ENCODE peak calls at places on chromosomes 5 and 9, in six cellular contexts. M, N, T, X, P and V are unnamed samples.

GRCh38 chr5:126680215-126680817 is 79.6 kb downstream of the PHAX start:
- DNase-seq in M (peak), T (no peak), P (peak), X (no peak), N (no peak), V (peak)

GRCh38 chr5:138352722-138353549 is 451 bp downstream of the KDM3B start:
- DNase-seq in T (no peak), P (peak), N (peak), M (peak), X (peak), V (peak)

GRCh38 chr9:7467186-7467585 is 332.4 kb downstream of the DMAC1 start:
- DNase-seq in T (no peak), N (no peak), X (no peak), P (no peak), M (no peak), V (no peak)

GRCh38 chr9:68771376-68771775 is 66.3 kb downstream of the PIP5K1B start:
- DNase-seq in X (no peak), N (no peak), P (no peak), M (no peak), T (no peak), V (no peak)

GRCh38 chr5:80010754-80011392 is 19.8 kb upstream of the MTX3 start:
- DNase-seq in N (no peak), P (no peak), X (no peak), M (no peak), T (no peak), V (no peak)

GRCh38 chr5:10434392-10434791 is 7.3 kb upstream of the ROPN1L start:
- DNase-seq in T (no peak), M (peak), N (no peak), X (no peak), P (no peak), V (no peak)

GRCh38 chr5:168177831-168178450 is 113.5 kb upstream of the WWC1 start:
- DNase-seq in X (no peak), N (no peak), T (no peak), P (peak), M (no peak), V (no peak)

GRCh38 chr5:34499001-34499734 is 157.0 kb upstream of the RAI14 start:
- DNase-seq in P (peak), M (peak), X (no peak), N (peak), T (peak), V (peak)

GRCh38 chr5:137995077-137995746 is 37.7 kb downstream of the FAM13B start:
- DNase-seq in N (peak), M (peak), P (no peak), X (no peak), T (peak), V (peak)

GRCh38 chr9:37747271-37747753 is 6.3 kb upstream of the TRMT10B start:
- DNase-seq in X (no peak), P (no peak), M (peak), T (peak), N (peak), V (peak)

GRCh38 chr9:122080986-122081385 is 12.1 kb downstream of the TTLL11 start:
- DNase-seq in P (no peak), T (no peak), X (no peak), N (no peak), M (peak), V (no peak)

GRCh38 chr5:168486136-168486879 is at the start of gene RARS1:
- DNase-seq in P (peak), X (peak), M (peak), T (peak), N (peak), V (peak)

GRCh38 chr5:60674251-60674650 is 25.7 kb downstream of the DEPDC1B start:
- DNase-seq in N (no peak), T (no peak), X (no peak), P (no peak), M (no peak), V (no peak)
- TF ChIP-seq CTCF in N (no peak), T (no peak), X (no peak), P (no peak), M (no peak), V (no peak)

DNA sequence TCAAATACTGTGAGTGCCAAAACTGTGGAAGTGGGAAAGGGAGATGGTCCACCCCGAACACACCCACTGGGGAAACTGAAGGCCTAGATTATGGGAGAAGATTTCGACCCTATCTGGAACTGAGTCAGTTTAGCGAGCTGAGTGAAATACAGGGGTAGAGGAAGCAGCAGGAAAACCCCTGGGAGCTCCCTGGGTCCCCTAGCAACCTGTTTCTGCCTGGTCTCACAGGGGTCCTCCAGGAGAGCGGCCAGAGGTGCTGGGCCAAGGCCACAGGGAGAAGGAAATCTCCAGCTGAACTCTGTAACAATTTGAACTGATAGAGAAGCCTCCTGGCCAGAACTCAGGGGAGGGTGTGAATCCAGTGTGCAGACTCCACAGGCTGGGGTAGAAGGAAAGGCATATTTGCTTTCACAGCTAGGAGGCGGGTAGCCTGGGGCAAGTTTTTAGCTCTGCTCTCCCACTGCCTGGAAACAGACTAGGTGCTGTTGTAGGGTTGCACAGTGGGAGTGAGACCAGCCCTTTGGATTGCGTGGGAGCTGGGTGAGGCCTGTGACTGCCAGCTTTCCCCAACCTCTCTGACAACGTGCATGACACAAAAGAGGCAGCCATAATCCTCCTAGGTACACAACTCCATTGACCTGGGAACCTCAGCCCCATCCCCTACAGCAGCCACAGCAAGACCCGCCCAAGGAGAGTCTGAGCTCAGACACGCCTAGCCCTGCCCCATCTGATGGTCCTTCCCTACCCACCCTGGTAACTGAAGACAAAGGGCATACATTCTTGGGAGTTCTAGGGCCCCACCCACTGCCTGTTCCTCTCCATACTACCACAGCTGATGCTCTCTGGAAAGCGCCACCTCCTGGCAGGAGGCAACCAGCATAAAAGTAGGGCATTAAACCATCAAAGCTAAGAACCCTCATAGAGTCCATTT is 78.8 kb upstream of the GPBP1 start:
- DNase-seq in P (no peak), M (peak), N (no peak), X (no peak), T (no peak), V (peak)
- TF ChIP-seq CTCF in P (peak), M (peak), N (no peak), X (no peak), T (no peak), V (peak)

GRCh38 chr9:116494815-116495634 is 192.1 kb upstream of the TRIM32 start:
- DNase-seq in P (no peak), M (no peak), X (no peak), N (peak), T (no peak), V (no peak)
- TF ChIP-seq CTCF in P (peak), M (peak), X (peak), N (peak), T (peak), V (peak)

GRCh38 chr5:136065588-136065987 is 36.8 kb downstream of the TGFBI start:
- DNase-seq in X (no peak), M (no peak), N (no peak), T (no peak), P (no peak), V (no peak)

GRCh38 chr5:136063778-136064465 is 35.1 kb downstream of the TGFBI start:
- DNase-seq in T (no peak), N (no peak), M (no peak), X (no peak), P (no peak), V (no peak)

GRCh38 chr5:136062563-136063274 is 33.9 kb downstream of the TGFBI start:
- DNase-seq in P (no peak), T (no peak), M (peak), X (no peak), N (peak), V (peak)

GRCh38 chr5:136066705-136067271 is 38.0 kb downstream of the TGFBI start:
- DNase-seq in X (no peak), T (no peak), P (no peak), N (peak), M (peak), V (peak)

DNA sequence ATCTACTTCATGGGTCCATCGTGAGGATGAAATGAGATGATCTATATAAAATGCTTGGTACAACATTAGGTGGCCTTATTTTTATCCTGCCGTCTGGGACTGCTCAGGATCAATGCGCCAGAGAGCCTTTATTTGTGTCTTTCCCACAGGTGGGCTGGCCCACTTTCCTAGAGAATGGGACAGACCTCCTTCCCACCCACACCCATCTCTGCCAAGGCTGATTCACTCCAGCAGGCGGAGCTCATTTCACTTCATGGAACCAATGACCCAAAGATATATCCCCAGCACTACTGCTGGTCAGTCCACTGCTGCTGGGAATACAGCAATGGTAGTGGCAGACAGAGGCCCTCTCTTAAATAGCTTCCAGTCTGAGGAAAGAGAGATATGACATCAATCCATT is 35.7 kb downstream of the TGFBI start:
- DNase-seq in M (no peak), P (no peak), T (no peak), N (no peak), X (no peak), V (no peak)
- TF ChIP-seq CTCF in M (peak), P (peak), T (peak), N (no peak), X (no peak), V (peak)

GRCh38 chr5:3694819-3695218 is 99.2 kb downstream of the IRX1 start:
- DNase-seq in N (no peak), M (no peak), X (no peak), P (no peak), T (no peak), V (no peak)
- TF ChIP-seq CTCF in N (no peak), M (no peak), X (no peak), P (no peak), T (no peak), V (no peak)

GRCh38 chr5:113615708-113616107 is 102.2 kb downstream of the YTHDC2 start:
- DNase-seq in N (no peak), M (peak), P (no peak), X (no peak), T (no peak), V (no peak)

GRCh38 chr5:113607361-113607760 is 93.9 kb downstream of the YTHDC2 start:
- DNase-seq in P (no peak), M (no peak), X (no peak), T (no peak), N (no peak), V (no peak)

GRCh38 chr5:113608113-113608551 is 94.6 kb downstream of the YTHDC2 start:
- DNase-seq in N (no peak), M (no peak), P (no peak), T (no peak), X (no peak), V (no peak)

GRCh38 chr5:113614191-113614590 is 100.7 kb downstream of the YTHDC2 start:
- DNase-seq in X (no peak), N (no peak), P (no peak), M (peak), T (no peak), V (peak)

DNA sequence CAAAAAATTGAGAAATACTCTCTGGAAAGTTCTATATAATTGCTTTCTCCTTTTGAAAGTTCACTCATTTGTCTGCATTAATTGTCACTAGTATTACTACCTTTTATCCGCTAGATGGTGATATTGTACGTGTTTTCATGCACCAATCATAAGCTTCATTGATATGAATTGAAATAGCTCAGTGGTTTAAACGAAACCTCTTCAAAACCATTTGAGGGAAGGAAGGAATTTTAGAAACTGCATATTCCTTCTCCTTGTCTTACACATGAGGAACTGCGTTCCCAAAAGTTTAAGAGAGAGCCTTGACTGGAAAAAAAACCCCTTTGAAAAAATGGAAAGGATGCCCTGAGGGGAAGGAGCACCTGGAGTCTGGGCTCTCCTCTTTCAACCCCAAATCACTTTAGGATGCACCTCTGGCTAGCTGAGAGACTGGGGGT is 98.6 kb downstream of the YTHDC2 start:
- DNase-seq in X (no peak), P (no peak), T (peak), M (peak), N (no peak), V (peak)
- TF ChIP-seq CTCF in X (peak), P (peak), T (peak), M (peak), N (peak), V (peak)